ENCODE peak calls at places on chromosome 16, in eight cellular contexts. B, L, N, A, X, P, G and E are unnamed samples. For H3K27me3, the result is how much of the 10 kb centered on the place peaks cover.

GRCh38 chr16:24151482-24151939 is 104.6 kb upstream of the CACNG3 start:
- DNase-seq in B (peak), L (no peak), N (no peak), A (no peak), X (no peak), P (no peak), G (no peak), E (no peak)

GRCh38 chr16:78195868-78196267 is 96.4 kb downstream of the WWOX start:
- DNase-seq in B (no peak), L (no peak), N (no peak), A (no peak), X (no peak), P (no peak), G (no peak), E (no peak)

GRCh38 chr16:21950782-21951521 is 2.2 kb upstream of the UQCRC2 start:
- DNase-seq in B (peak), L (no peak), N (no peak), A (no peak), X (no peak), P (no peak), G (no peak), E (no peak)

GRCh38 chr16:26345951-26346350 is 654.2 kb downstream of the HS3ST4 start:
- DNase-seq in B (no peak), L (no peak), N (no peak), A (no peak), X (no peak), P (no peak), G (no peak), E (no peak)

GRCh38 chr16:15538484-15538883 is 104.1 kb downstream of the BMERB1 start:
- DNase-seq in B (no peak), L (no peak), N (no peak), A (no peak), X (no peak), P (no peak), G (no peak), E (no peak)

GRCh38 chr16:15597135-15597534 is 45.8 kb downstream of the MARF1 start:
- DNase-seq in B (no peak), L (no peak), N (no peak), A (no peak), X (no peak), P (no peak), G (no peak), E (no peak)

GRCh38 chr16:81597079-81597658 is 152.6 kb downstream of the CMIP start:
- DNase-seq in B (no peak), L (no peak), N (no peak), A (no peak), X (no peak), P (no peak), G (no peak), E (no peak)

GRCh38 chr16:82379601-82380000 is 209.6 kb upstream of the MPHOSPH6 start:
- DNase-seq in B (no peak), L (no peak), N (no peak), A (no peak), X (no peak), P (no peak), G (no peak), E (no peak)

GRCh38 chr16:30902070-30902972 is 5.9 kb downstream of the CTF1 start:
- DNase-seq in B (peak), L (peak), N (peak), A (peak), X (no peak), P (no peak), G (peak), E (peak)

GRCh38 chr16:28974007-28974436 is 556 bp upstream of the SPNS1 start:
- DNase-seq in B (peak), L (peak), N (no peak), A (peak), X (no peak), P (no peak), G (peak), E (no peak)

GRCh38 chr16:81513204-81514040 is 68.8 kb downstream of the CMIP start:
- DNase-seq in B (no peak), L (peak), N (peak), A (peak), X (no peak), P (no peak), G (no peak), E (peak)

GRCh38 chr16:3046506-3047386 is at the start of gene MMP25:
- DNase-seq in B (no peak), L (no peak), N (no peak), A (no peak), X (no peak), P (no peak), G (no peak), E (no peak)

GRCh38 chr16:70737377-70738082 is 51.7 kb upstream of the MTSS2 start:
- DNase-seq in B (peak), L (peak), N (peak), A (no peak), X (peak), P (no peak), G (peak), E (peak)

GRCh38 chr16:81927561-81928185 is 83.6 kb downstream of the SDR42E1 start:
- DNase-seq in B (no peak), L (no peak), N (no peak), A (no peak), X (no peak), P (no peak), G (no peak), E (no peak)

GRCh38 chr16:86392751-86393150 is 117.6 kb upstream of the FOXF1 start:
- DNase-seq in B (peak), L (no peak), N (no peak), A (no peak), X (no peak), P (no peak), G (no peak), E (no peak)

GRCh38 chr16:23848958-23849357 is 13.2 kb downstream of the PRKCB start:
- DNase-seq in B (no peak), L (no peak), N (no peak), A (no peak), X (no peak), P (no peak), G (no peak), E (no peak)

GRCh38 chr16:31411024-31411845 is 16.9 kb downstream of the COX6A2 start:
- DNase-seq in B (no peak), L (no peak), N (no peak), A (no peak), X (no peak), P (no peak), G (no peak), E (no peak)

GRCh38 chr16:46748775-46749705 is 896 bp upstream of the MYLK3 start:
- DNase-seq in B (no peak), L (peak), N (peak), A (no peak), X (no peak), P (no peak), G (no peak), E (peak)

GRCh38 chr16:30096105-30096861 is at the start of gene YPEL3:
- DNase-seq in B (peak), L (peak), N (peak), A (peak), X (peak), P (peak), G (peak), E (peak)

GRCh38 chr16:58661199-58661830 is 23.3 kb downstream of the SLC38A7 start:
- DNase-seq in B (peak), L (peak), N (no peak), A (no peak), X (no peak), P (no peak), G (peak), E (peak)

GRCh38 chr16:24146523-24146922 is 109.6 kb upstream of the CACNG3 start:
- DNase-seq in B (no peak), L (no peak), N (no peak), A (no peak), X (no peak), P (no peak), G (no peak), E (no peak)

GRCh38 chr16:81647527-81647926 is 131.6 kb upstream of the PLCG2 start:
- DNase-seq in B (peak), L (peak), N (no peak), A (no peak), X (no peak), P (no peak), G (no peak), E (no peak)

GRCh38 chr16:49698416-49698815 is 157.5 kb downstream of the ZNF423 start:
- DNase-seq in B (no peak), L (no peak), N (peak), A (peak), X (no peak), P (no peak), G (no peak), E (no peak)

GRCh38 chr16:25568991-25569390 is 122.8 kb upstream of the HS3ST4 start:
- DNase-seq in B (no peak), L (no peak), N (no peak), A (no peak), X (no peak), P (peak), G (no peak), E (no peak)

GRCh38 chr16:66309-67182 is 5.9 kb downstream of the RHBDF1 start:
- DNase-seq in B (no peak), L (no peak), N (no peak), A (no peak), X (no peak), P (no peak), G (no peak), E (no peak)

GRCh38 chr16:85563515-85564276 is 49.4 kb upstream of the GSE1 start:
- DNase-seq in B (peak), L (peak), N (peak), A (peak), X (peak), P (no peak), G (peak), E (no peak)

GRCh38 chr16:59754854-59755253 is 1020.7 kb upstream of the GOT2 start:
- DNase-seq in B (no peak), L (no peak), N (no peak), A (no peak), X (no peak), P (no peak), G (no peak), E (no peak)

GRCh38 chr16:46756772-46757171 is 8.6 kb upstream of the MYLK3 start:
- DNase-seq in B (no peak), L (no peak), N (no peak), A (no peak), X (no peak), P (no peak), G (no peak), E (peak)

GRCh38 chr16:11909653-11910551 is 5.9 kb downstream of the GSPT1 start:
- DNase-seq in B (peak), L (no peak), N (no peak), A (no peak), X (no peak), P (no peak), G (no peak), E (no peak)

GRCh38 chr16:49492896-49493620 is 119.5 kb downstream of the C16orf78 start:
- DNase-seq in B (no peak), L (no peak), N (no peak), A (no peak), X (no peak), P (no peak), G (no peak), E (no peak)

GRCh38 chr16:85253127-85253941 is 141.1 kb upstream of the CIBAR2 start:
- DNase-seq in B (peak), L (peak), N (peak), A (peak), X (no peak), P (no peak), G (peak), E (no peak)

GRCh38 chr16:6016530-6017184 is 919.1 kb upstream of the EEF2KMT start:
- DNase-seq in B (no peak), L (no peak), N (no peak), A (no peak), X (no peak), P (no peak), G (no peak), E (no peak)

GRCh38 chr16:17027488-17028129 is 443.2 kb downstream of the XYLT1 start:
- DNase-seq in B (no peak), L (no peak), N (no peak), A (no peak), X (no peak), P (no peak), G (no peak), E (no peak)

GRCh38 chr16:73730496-73731090 is 566.0 kb upstream of the PSMD7 start:
- DNase-seq in B (no peak), L (no peak), N (no peak), A (no peak), X (no peak), P (no peak), G (no peak), E (no peak)

GRCh38 chr16:86044241-86044671 is 145.3 kb downstream of the IRF8 start:
- DNase-seq in B (peak), L (no peak), N (no peak), A (no peak), X (no peak), P (no peak), G (peak), E (no peak)

DNA sequence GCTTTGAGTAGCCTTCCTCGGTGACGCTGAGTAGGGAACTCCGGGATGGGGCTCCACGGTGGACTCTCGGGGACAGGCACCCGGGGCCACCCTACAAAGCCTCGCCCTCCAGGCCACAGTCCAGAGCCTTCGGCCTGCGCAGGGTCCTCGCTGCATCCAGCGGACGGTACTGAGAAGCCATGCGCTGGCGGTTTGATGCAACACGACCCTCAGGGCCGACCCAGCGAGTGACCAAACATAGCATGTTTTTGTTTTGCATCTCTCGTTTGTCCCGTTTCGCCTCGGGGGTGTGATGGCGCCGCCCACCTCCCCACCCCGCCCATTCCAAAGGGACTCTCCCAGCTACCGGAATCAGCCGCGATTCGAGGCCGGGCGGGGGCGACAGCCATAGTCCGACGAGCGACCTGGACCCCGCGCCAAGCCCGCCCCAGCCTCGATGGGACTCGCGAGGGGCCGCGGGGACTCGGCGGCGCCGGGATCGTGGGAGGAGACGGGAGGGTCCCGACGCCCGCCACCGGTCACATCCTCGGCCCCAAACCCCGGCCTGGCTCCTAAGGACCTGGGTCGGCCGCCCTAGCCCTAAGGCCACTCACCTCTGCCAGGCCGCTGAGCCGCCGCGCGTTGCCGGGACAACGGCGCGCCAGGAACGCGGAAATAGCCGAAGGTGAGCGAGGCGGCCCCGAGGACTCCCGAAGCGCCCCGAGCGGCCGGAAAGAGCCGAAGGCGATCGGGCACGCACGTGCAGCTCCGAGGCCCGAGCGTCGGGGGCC is 1.6 kb downstream of the IFT140 start:
- DNase-seq in B (peak), L (peak), N (peak), A (peak), X (peak), P (no peak), G (peak), E (peak)
- TF ChIP-seq POLR2A in B (peak), L (no peak), N (peak), A (no peak), X (peak), P (no peak), G (no peak), E (no peak)

GRCh38 chr16:88684569-88685155 is 1.6 kb downstream of the SNAI3 start:
- DNase-seq in B (no peak), L (no peak), N (no peak), A (no peak), X (no peak), P (no peak), G (no peak), E (no peak)
- H3K27me3 ChIP-seq in B (under half), L (under half), N (under half), A (under half), X (half or more), P (under half), G (under half), E (under half)

GRCh38 chr16:83744521-83744981 is 63.2 kb upstream of the HSBP1 start:
- DNase-seq in B (peak), L (peak), N (no peak), A (no peak), X (no peak), P (no peak), G (no peak), E (peak)
- H3K4me3 ChIP-seq in B (no peak), L (no peak), N (no peak), A (no peak), X (no peak), P (no peak), G (no peak), E (no peak)

GRCh38 chr16:66996324-66996982 is 8.1 kb downstream of the CES4A start:
- DNase-seq in B (peak), L (peak), N (no peak), A (peak), X (peak), P (no peak), G (peak), E (peak)

GRCh38 chr16:67001159-67001486 is 12.7 kb downstream of the CES4A start:
- DNase-seq in B (no peak), L (no peak), N (no peak), A (no peak), X (no peak), P (no peak), G (no peak), E (no peak)

GRCh38 chr16:67001726-67002125 is 13.3 kb downstream of the CES4A start:
- DNase-seq in B (no peak), L (no peak), N (no peak), A (no peak), X (no peak), P (no peak), G (no peak), E (no peak)

GRCh38 chr16:66996983-66997358 is 8.6 kb downstream of the CES4A start:
- DNase-seq in B (no peak), L (no peak), N (no peak), A (no peak), X (no peak), P (no peak), G (no peak), E (no peak)

DNA sequence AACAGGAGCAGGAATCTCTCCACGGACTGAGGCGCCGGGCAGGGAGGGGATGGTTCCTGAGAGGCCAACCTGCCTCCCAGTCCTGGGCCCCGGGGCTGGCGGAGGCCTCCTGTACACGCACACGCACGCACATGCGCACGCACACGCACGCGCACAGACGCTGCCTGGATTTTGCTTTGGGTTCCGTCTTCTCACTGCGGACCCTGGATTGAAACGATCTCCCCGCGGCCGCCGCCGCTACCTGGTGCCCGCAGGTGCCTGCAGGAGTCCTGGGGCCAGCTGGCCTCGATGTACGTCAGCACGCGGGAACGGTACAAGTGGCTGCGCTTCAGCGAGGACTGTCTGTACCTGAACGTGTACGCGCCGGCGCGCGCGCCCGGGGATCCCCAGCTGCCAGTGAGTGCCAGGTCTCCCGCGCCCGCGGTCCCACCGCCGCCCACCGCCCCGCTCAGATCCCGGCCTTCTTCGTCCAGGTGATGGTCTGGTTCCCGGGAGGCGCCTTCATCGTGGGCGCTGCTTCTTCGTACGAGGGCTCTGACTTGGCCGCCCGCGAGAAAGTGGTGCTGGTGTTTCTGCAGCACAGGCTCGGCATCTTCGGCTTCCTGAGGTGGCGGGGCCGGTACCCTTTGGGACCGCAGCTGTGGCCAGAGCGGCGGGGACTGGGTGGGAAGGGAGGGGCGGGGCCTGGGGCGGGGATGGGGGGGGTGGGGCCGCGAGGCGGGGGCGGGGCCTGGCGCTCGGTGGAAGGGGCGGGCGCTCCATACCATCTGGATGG is 12.2 kb downstream of the CES4A start:
- DNase-seq in B (no peak), L (peak), N (peak), A (peak), X (peak), P (no peak), G (peak), E (peak)
- TF ChIP-seq POLR2A in B (no peak), L (no peak), N (peak), A (peak), X (peak), P (no peak), G (no peak), E (peak)

GRCh38 chr16:57526498-57526897 is 9.9 kb downstream of the CCDC102A start:
- DNase-seq in B (no peak), L (no peak), N (peak), A (no peak), X (no peak), P (no peak), G (no peak), E (no peak)
- H3K27me3 ChIP-seq in B (under half), L (under half), N (under half), A (under half), X (under half), P (under half), G (under half), E (under half)

GRCh38 chr16:66159987-66160386 is 206.5 kb upstream of the CDH5 start:
- DNase-seq in B (peak), L (no peak), N (no peak), A (no peak), X (no peak), P (no peak), G (no peak), E (no peak)
- H3K4me3 ChIP-seq in B (no peak), L (no peak), N (no peak), A (no peak), X (no peak), P (no peak), G (no peak), E (no peak)

GRCh38 chr16:79600636-79601091 is at the start of gene MAF:
- DNase-seq in B (peak), L (peak), N (peak), A (peak), X (peak), P (peak), G (peak), E (peak)
- TF ChIP-seq POLR2A in B (no peak), L (peak), N (peak), A (no peak), X (peak), P (no peak), G (no peak), E (peak)

GRCh38 chr16:10547708-10548107 is 32.7 kb downstream of the EMP2 start:
- DNase-seq in B (no peak), L (no peak), N (no peak), A (no peak), X (no peak), P (no peak), G (no peak), E (no peak)
- H3K27me3 ChIP-seq in B (under half), L (under half), N (under half), A (under half), X (under half), P (under half), G (under half), E (under half)

GRCh38 chr16:72083778-72084404 is 9.5 kb downstream of the TXNL4B start:
- DNase-seq in B (no peak), L (no peak), N (no peak), A (no peak), X (no peak), P (no peak), G (no peak), E (no peak)

GRCh38 chr16:72084445-72084844 is 9.0 kb downstream of the TXNL4B start:
- DNase-seq in B (no peak), L (no peak), N (no peak), A (no peak), X (no peak), P (no peak), G (no peak), E (no peak)

GRCh38 chr16:72085002-72085401 is 8.4 kb downstream of the TXNL4B start:
- DNase-seq in B (no peak), L (no peak), N (peak), A (no peak), X (no peak), P (no peak), G (no peak), E (no peak)
- H3K4me3 ChIP-seq in B (no peak), L (no peak), N (no peak), A (no peak), X (no peak), P (no peak), G (no peak), E (no peak)

GRCh38 chr16:89096042-89096717 is 2.5 kb downstream of the ACSF3 start:
- DNase-seq in B (no peak), L (no peak), N (no peak), A (no peak), X (no peak), P (no peak), G (no peak), E (no peak)

GRCh38 chr16:89095401-89095974 is 1.8 kb downstream of the ACSF3 start:
- DNase-seq in B (no peak), L (no peak), N (no peak), A (no peak), X (no peak), P (no peak), G (no peak), E (no peak)

GRCh38 chr16:89094252-89094901 is 725 bp downstream of the ACSF3 start:
- DNase-seq in B (no peak), L (no peak), N (no peak), A (no peak), X (no peak), P (no peak), G (no peak), E (no peak)

GRCh38 chr16:89092013-89092412 is 1.6 kb upstream of the ACSF3 start:
- DNase-seq in B (no peak), L (no peak), N (no peak), A (no peak), X (no peak), P (no peak), G (no peak), E (no peak)

GRCh38 chr16:89093602-89094251 is at the start of gene ACSF3:
- DNase-seq in B (peak), L (peak), N (peak), A (peak), X (peak), P (no peak), G (peak), E (peak)
- TF ChIP-seq POLR2A in B (peak), L (no peak), N (no peak), A (no peak), X (peak), P (no peak), G (no peak), E (peak)